ENCODE peak calls at places on chromosomes 11 and 22, in six cellular contexts. One of them, this sample, is unnamed.

GRCh38 chr11:67561971-67562560 is 21.5 kb upstream of the GSTP1 start:
- DNase-seq in IMR-90: peak
- DNase-seq in A549: peak
- DNase-seq in K562: no peak
- DNase-seq in SK-N-SH: no peak
- DNase-seq in GM12878: peak
- DNase-seq in this sample: no peak

GRCh38 chr11:66015094-66015881 is 3.5 kb downstream of the CST6 start:
- DNase-seq in SK-N-SH: no peak
- DNase-seq in GM12878: no peak
- DNase-seq in K562: no peak
- DNase-seq in A549: no peak
- DNase-seq in IMR-90: no peak
- DNase-seq in this sample: no peak

GRCh38 chr11:9017773-9018172 is 14.0 kb upstream of the NRIP3 start:
- DNase-seq in IMR-90: peak
- DNase-seq in GM12878: no peak
- DNase-seq in A549: no peak
- DNase-seq in K562: no peak
- DNase-seq in SK-N-SH: no peak
- DNase-seq in this sample: no peak

GRCh38 chr11:128476729-128477128 is 110.6 kb downstream of the ETS1 start:
- DNase-seq in K562: peak
- DNase-seq in SK-N-SH: no peak
- DNase-seq in IMR-90: no peak
- DNase-seq in GM12878: no peak
- DNase-seq in A549: no peak
- DNase-seq in this sample: no peak

GRCh38 chr11:1557904-1558831 is 13.9 kb downstream of the DUSP8 start:
- DNase-seq in IMR-90: peak
- DNase-seq in GM12878: no peak
- DNase-seq in SK-N-SH: no peak
- DNase-seq in A549: peak
- DNase-seq in K562: no peak
- DNase-seq in this sample: no peak

GRCh38 chr11:109033627-109034340 is 368.9 kb downstream of the DDX10 start:
- DNase-seq in SK-N-SH: no peak
- DNase-seq in GM12878: no peak
- DNase-seq in K562: no peak
- DNase-seq in IMR-90: peak
- DNase-seq in A549: no peak
- DNase-seq in this sample: no peak

GRCh38 chr11:132312616-132313210 is 942.3 kb downstream of the NTM start:
- DNase-seq in SK-N-SH: peak
- DNase-seq in K562: peak
- DNase-seq in A549: peak
- DNase-seq in IMR-90: peak
- DNase-seq in GM12878: no peak
- DNase-seq in this sample: no peak

GRCh38 chr11:118928108-118928869 is 2.6 kb upstream of the BCL9L start:
- DNase-seq in SK-N-SH: peak
- DNase-seq in A549: peak
- DNase-seq in IMR-90: peak
- DNase-seq in K562: peak
- DNase-seq in GM12878: peak
- DNase-seq in this sample: peak

GRCh38 chr22:39300198-39300830 is 19.1 kb downstream of the RPL3 start:
- DNase-seq in SK-N-SH: no peak
- DNase-seq in GM12878: no peak
- DNase-seq in IMR-90: no peak
- DNase-seq in K562: no peak
- DNase-seq in A549: no peak
- DNase-seq in this sample: no peak

GRCh38 chr11:13222285-13222684 is 55.3 kb upstream of the BMAL1 start:
- DNase-seq in K562: no peak
- DNase-seq in IMR-90: peak
- DNase-seq in GM12878: no peak
- DNase-seq in SK-N-SH: no peak
- DNase-seq in A549: no peak
- DNase-seq in this sample: no peak

GRCh38 chr11:99418927-99419707 is 398.4 kb downstream of the CNTN5 start:
- DNase-seq in IMR-90: no peak
- DNase-seq in K562: no peak
- DNase-seq in SK-N-SH: no peak
- DNase-seq in A549: no peak
- DNase-seq in GM12878: no peak
- DNase-seq in this sample: no peak

GRCh38 chr11:102709211-102709980 is 3.8 kb upstream of the MMP27 start:
- DNase-seq in A549: no peak
- DNase-seq in IMR-90: no peak
- DNase-seq in GM12878: no peak
- DNase-seq in K562: no peak
- DNase-seq in SK-N-SH: no peak
- DNase-seq in this sample: no peak

GRCh38 chr11:8363924-8364323 is 100.2 kb upstream of the LMO1 start:
- DNase-seq in K562: no peak
- DNase-seq in IMR-90: no peak
- DNase-seq in SK-N-SH: no peak
- DNase-seq in A549: no peak
- DNase-seq in GM12878: no peak
- DNase-seq in this sample: no peak

GRCh38 chr22:31343235-31344191 is 2.6 kb downstream of the PATZ1 start:
- DNase-seq in SK-N-SH: peak
- DNase-seq in A549: no peak
- DNase-seq in IMR-90: peak
- DNase-seq in GM12878: no peak
- DNase-seq in K562: peak
- DNase-seq in this sample: no peak

GRCh38 chr11:77198440-77198849 is 70.4 kb downstream of the MYO7A start:
- DNase-seq in GM12878: no peak
- DNase-seq in SK-N-SH: peak
- DNase-seq in A549: peak
- DNase-seq in K562: peak
- DNase-seq in IMR-90: peak
- DNase-seq in this sample: peak

GRCh38 chr11:97742717-97743116 is 1278.0 kb upstream of the CNTN5 start:
- DNase-seq in A549: no peak
- DNase-seq in IMR-90: peak
- DNase-seq in SK-N-SH: no peak
- DNase-seq in K562: no peak
- DNase-seq in GM12878: no peak
- DNase-seq in this sample: no peak

GRCh38 chr22:39681038-39681861 is 110.7 kb downstream of the CACNA1I start:
- DNase-seq in GM12878: no peak
- DNase-seq in IMR-90: no peak
- DNase-seq in A549: no peak
- DNase-seq in SK-N-SH: no peak
- DNase-seq in K562: no peak
- DNase-seq in this sample: no peak

GRCh38 chr11:68950776-68951175 is 30.0 kb downstream of the MRGPRD start:
- DNase-seq in K562: no peak
- DNase-seq in A549: no peak
- DNase-seq in GM12878: no peak
- DNase-seq in SK-N-SH: no peak
- DNase-seq in IMR-90: no peak
- DNase-seq in this sample: no peak

GRCh38 chr22:29307658-29308147 is 1.3 kb downstream of the GAS2L1 start:
- DNase-seq in A549: no peak
- DNase-seq in SK-N-SH: peak
- DNase-seq in GM12878: no peak
- DNase-seq in K562: no peak
- DNase-seq in IMR-90: no peak
- DNase-seq in this sample: no peak

GRCh38 chr22:29308148-29308790 is 1.8 kb downstream of the GAS2L1 start:
- DNase-seq in K562: no peak
- DNase-seq in SK-N-SH: peak
- DNase-seq in GM12878: no peak
- DNase-seq in A549: no peak
- DNase-seq in IMR-90: no peak
- DNase-seq in this sample: no peak

GRCh38 chr22:29305836-29306174 is 645 bp upstream of the GAS2L1 start:
- DNase-seq in SK-N-SH: no peak
- DNase-seq in GM12878: no peak
- DNase-seq in K562: no peak
- DNase-seq in IMR-90: no peak
- DNase-seq in A549: no peak
- DNase-seq in this sample: no peak

GRCh38 chr22:29306175-29306829 is at the start of gene GAS2L1:
- DNase-seq in K562: peak
- DNase-seq in A549: peak
- DNase-seq in SK-N-SH: peak
- DNase-seq in IMR-90: peak
- DNase-seq in GM12878: no peak
- DNase-seq in this sample: peak

DNA sequence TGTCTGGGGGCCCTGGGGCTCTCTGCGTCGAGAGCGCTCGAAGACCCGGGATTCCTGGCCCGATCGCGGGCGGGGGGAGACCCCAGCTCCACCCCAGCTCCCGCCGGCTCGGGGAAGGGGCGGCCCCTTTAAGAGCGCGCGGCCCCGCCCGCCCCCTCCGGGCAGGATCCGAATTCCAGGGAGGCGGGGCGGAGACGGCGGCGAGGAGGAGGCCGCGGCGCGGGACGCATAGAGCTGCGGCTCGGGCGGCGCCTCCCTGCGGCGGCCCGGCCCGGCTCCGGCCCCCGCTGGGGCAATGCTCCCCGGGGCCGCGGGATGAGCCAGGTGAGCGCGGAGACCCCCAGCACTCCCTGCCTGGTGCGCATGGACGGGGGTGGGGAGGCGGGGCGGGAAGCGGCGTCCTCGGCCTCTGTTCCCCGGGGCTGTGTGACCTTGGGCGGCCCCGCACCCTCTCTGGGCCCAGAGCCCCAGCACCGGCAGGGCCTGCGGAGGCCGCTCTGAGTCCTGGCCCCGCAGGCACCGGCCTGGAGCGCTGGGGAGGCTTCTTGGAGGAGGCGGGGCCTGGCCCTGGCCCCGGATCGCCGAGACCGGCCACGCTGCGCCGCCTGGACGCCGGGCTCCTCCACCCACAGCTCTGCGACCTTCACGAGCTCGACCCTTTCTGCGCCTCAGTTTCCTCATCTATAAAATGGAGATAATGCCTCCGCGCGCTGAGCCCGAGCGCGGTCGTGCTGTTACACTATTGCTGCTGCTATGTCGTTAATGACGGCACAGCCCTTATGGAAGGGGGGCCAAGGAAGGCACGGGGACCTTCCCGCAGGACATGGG is 594 bp downstream of the GAS2L1 start:
- DNase-seq in IMR-90: peak
- DNase-seq in A549: peak
- DNase-seq in SK-N-SH: peak
- DNase-seq in K562: peak
- DNase-seq in GM12878: no peak
- DNase-seq in this sample: peak
- TF ChIP-seq USF2 in IMR-90: no peak
- TF ChIP-seq USF2 in A549: no peak
- TF ChIP-seq USF2 in SK-N-SH: no peak
- TF ChIP-seq USF2 in K562: no peak
- TF ChIP-seq USF2 in GM12878: no peak
- TF ChIP-seq USF2 in this sample: no peak

DNA sequence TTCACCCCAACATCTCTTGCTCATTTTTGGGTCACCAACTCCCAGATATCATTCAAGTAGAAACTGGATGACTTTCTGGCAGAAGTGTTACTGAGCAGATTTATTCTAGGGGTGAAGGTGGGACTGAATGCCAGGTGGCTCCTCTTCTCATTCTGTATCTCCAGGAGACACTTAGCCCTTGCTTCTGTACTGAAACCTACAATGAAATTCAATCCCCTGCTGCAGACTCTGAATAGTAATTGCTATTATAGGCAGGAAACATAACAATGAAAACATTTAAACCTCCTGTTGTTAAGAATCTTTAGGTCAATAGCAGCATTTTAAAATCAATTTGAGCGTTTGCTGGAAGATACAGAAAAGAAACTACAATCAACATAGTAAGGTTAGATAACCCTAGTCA is 879.4 kb upstream of the TENM4 start:
- DNase-seq in GM12878: no peak
- DNase-seq in IMR-90: no peak
- DNase-seq in SK-N-SH: no peak
- DNase-seq in A549: no peak
- DNase-seq in K562: no peak
- DNase-seq in this sample: no peak
- TF ChIP-seq SMC3 in GM12878: no peak
- TF ChIP-seq SMC3 in IMR-90: no peak
- TF ChIP-seq SMC3 in SK-N-SH: no peak
- TF ChIP-seq SMC3 in A549: no peak
- TF ChIP-seq SMC3 in K562: no peak
- TF ChIP-seq SMC3 in this sample: no peak

DNA sequence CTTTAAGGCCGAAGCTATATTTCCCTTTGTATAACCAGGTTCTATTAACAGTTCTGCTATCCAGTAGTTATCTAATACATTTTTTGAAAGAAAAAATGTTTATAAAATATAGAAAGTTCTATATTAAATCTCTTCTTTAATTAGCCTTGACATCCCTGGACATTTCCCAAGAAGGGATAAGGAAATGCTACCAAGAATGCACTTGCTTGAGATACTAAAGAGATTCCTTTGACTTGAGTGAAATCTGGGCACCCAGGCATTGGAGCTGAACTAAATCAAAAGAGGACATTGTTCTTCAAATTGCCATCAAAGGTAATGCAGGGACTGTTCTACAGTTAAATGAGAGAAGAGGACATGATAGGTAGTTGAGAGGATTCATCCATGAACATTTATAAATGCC is 535.9 kb upstream of the FAT3 start:
- DNase-seq in A549: no peak
- DNase-seq in GM12878: no peak
- DNase-seq in IMR-90: no peak
- DNase-seq in K562: no peak
- DNase-seq in SK-N-SH: no peak
- DNase-seq in this sample: no peak
- TF ChIP-seq USF2 in A549: no peak
- TF ChIP-seq USF2 in GM12878: no peak
- TF ChIP-seq USF2 in IMR-90: no peak
- TF ChIP-seq USF2 in K562: no peak
- TF ChIP-seq USF2 in SK-N-SH: no peak
- TF ChIP-seq USF2 in this sample: no peak

DNA sequence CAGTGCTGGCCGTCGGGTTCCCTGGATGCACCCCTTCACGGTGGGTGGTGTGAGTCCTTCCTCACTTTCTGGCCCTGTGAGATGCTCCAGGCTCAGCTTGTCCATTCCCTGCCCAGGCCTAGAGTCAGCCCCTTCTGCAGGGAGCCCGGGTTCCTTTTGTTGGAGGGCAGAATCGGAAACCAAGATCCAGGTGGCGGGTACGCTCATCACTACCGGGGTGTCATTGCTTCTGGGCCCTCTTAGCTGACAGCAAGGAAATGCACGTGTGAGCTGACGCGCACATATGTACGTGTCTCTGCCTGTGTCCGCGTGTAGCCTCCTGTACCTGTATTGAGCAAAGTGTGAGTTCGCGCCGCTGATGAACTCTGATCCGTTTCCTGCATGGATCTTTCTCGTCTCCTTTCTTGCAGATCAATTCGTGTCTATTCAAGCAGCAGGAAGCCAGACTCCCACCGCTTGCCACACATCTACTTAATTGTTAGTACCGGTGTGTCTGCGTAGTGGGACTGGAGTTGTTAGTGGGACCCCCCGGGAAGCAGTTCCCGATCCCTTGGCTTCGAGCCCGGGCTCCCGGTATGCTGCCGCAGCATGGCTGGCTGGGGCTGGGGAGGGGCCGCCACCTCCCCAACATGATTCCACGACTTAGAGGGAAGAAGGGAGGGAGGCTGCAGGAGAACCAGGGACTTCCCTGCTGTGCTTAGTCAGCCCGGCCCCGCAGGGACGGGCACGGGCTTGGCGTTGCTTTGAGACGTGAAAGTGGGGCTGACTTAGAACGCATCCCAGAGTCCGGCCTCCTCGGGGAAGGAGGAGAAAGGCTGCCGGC is 35.9 kb upstream of the GRAMD4 start:
- DNase-seq in K562: no peak
- DNase-seq in GM12878: no peak
- DNase-seq in IMR-90: peak
- DNase-seq in SK-N-SH: no peak
- DNase-seq in A549: no peak
- DNase-seq in this sample: no peak
- TF ChIP-seq SMC3 in K562: no peak
- TF ChIP-seq SMC3 in GM12878: no peak
- TF ChIP-seq SMC3 in IMR-90: no peak
- TF ChIP-seq SMC3 in SK-N-SH: no peak
- TF ChIP-seq SMC3 in A549: no peak
- TF ChIP-seq SMC3 in this sample: no peak

This sample was measured in HepG2.